ENCODE peak calls at places on chromosome 2, in five cellular contexts. Z is ascending aorta, E is H9, O is right cardiac atrium, S is aorta. X is an unnamed sample.

GRCh38 chr2:148527488-148528340 is 116.8 kb upstream of the EPC2 start:
- DNase-seq in Z (no peak), E (peak; percentile 17), O (no peak), S (no peak), X (no peak)

GRCh38 chr2:11303290-11304013 is 41.0 kb downstream of the ROCK2 start:
- DNase-seq in Z (no peak), E (no peak), O (no peak), S (no peak), X (no peak)

GRCh38 chr2:147679664-147680502 is 164.9 kb upstream of the ACVR2A start:
- DNase-seq in Z (no peak), E (no peak), O (no peak), S (no peak), X (no peak)

GRCh38 chr2:176035013-176035691 is 33.1 kb upstream of the LNPK start:
- DNase-seq in Z (no peak), E (no peak), O (no peak), S (no peak), X (no peak)

GRCh38 chr2:149037851-149038250 is 648 bp upstream of the LYPD6B start:
- DNase-seq in Z (no peak), E (peak; percentile 56), O (no peak), S (no peak), X (no peak)

GRCh38 chr2:164706522-164706921 is 85.2 kb upstream of the GRB14 start:
- DNase-seq in Z (no peak), E (no peak), O (no peak), S (no peak), X (no peak)

GRCh38 chr2:88133875-88134274 is 6.0 kb upstream of the FABP1 start:
- DNase-seq in Z (no peak), E (no peak), O (no peak), S (no peak), X (no peak)

GRCh38 chr2:15842771-15843666 is 97.3 kb upstream of the MYCN start:
- DNase-seq in Z (no peak), E (no peak), O (no peak), S (no peak), X (no peak)

GRCh38 chr2:64848363-64848762 is 140.8 kb upstream of the SLC1A4 start:
- DNase-seq in Z (no peak), E (no peak), O (no peak), S (no peak), X (no peak)

GRCh38 chr2:67917332-67918054 is 145.3 kb downstream of the C1D start:
- DNase-seq in Z (no peak), E (no peak), O (no peak), S (no peak), X (no peak)

GRCh38 chr2:220215785-220216184 is 588.4 kb downstream of the SLC4A3 start:
- DNase-seq in Z (no peak), E (no peak), O (no peak), S (no peak), X (no peak)

GRCh38 chr2:35973132-35973736 is 382.3 kb upstream of the CRIM1 start:
- DNase-seq in Z (no peak), E (no peak), O (no peak), S (no peak), X (peak; percentile 34)

GRCh38 chr2:224904390-224904789 is 137.9 kb downstream of the DOCK10 start:
- DNase-seq in Z (no peak), E (no peak), O (no peak), S (no peak), X (no peak)

GRCh38 chr2:158984554-158985207 is 16.2 kb downstream of the TANC1 start:
- DNase-seq in Z (no peak), E (no peak), O (peak; percentile 25), S (no peak), X (no peak)

GRCh38 chr2:171487803-171488259 is 34.4 kb upstream of the CYBRD1 start:
- DNase-seq in Z (no peak), E (no peak), O (no peak), S (no peak), X (no peak)

GRCh38 chr2:171702781-171703556 is 15.7 kb downstream of the DYNC1I2 start:
- DNase-seq in Z (no peak), E (no peak), O (no peak), S (no peak), X (no peak)

GRCh38 chr2:169141713-169142352 is 72.5 kb downstream of the DHRS9 start:
- DNase-seq in Z (peak; percentile 72), E (peak; percentile 75), O (peak; percentile 25), S (no peak), X (peak; percentile 44)

GRCh38 chr2:217262916-217263315 is 403.1 kb upstream of the TNP1 start:
- DNase-seq in Z (no peak), E (no peak), O (no peak), S (no peak), X (no peak)

GRCh38 chr2:61425605-61426155 is 45.2 kb downstream of the USP34 start:
- DNase-seq in Z (no peak), E (no peak), O (no peak), S (no peak), X (no peak)
- H3K4me1 ChIP-seq in Z (peaks cover 12% of the 10 kb centered on the region), E (peaks cover 6% of the 10 kb centered on the region), O (peaks cover 21% of the 10 kb centered on the region), S (peaks cover 5% of the 10 kb centered on the region), X (peaks cover 10% of the 10 kb centered on the region)

GRCh38 chr2:37797081-37797480 is 125.6 kb upstream of the CDC42EP3 start:
- DNase-seq in Z (no peak), E (no peak), O (no peak), S (no peak), X (no peak)
- H3K4me1 ChIP-seq in Z (peaks cover 19% of the 10 kb centered on the region), E (no peaks in the 10 kb centered on the region), O (peaks cover 3% of the 10 kb centered on the region), S (peaks cover 5% of the 10 kb centered on the region), X (no peaks in the 10 kb centered on the region)

DNA sequence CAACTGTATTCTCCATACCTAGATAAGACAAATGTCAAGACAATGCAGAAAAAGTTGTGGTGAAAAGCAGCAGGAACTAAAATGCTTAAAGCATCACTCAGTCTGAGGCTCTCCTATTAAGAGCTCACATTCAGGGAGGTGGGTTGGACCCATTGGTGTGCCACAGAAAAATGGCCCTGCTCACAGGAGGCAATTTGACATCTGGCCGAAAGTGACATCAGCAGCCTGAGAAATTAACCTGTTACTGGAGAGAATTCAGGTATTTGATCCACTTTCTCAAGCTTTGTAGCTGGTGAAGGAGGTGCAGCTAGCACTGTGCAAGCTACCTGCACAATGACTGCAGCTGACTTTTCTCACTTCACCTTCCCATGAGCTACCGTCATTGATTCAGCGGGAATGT is 86.0 kb downstream of the TMEM247 start:
- DNase-seq in Z (no peak), E (no peak), O (no peak), S (no peak), X (peak; percentile 72)
- H3K4me1 ChIP-seq in Z (peaks cover 65% of the 10 kb centered on the region), E (peaks cover 3% of the 10 kb centered on the region), O (peaks cover 30% of the 10 kb centered on the region), S (peaks cover 4% of the 10 kb centered on the region), X (peaks cover 92% of the 10 kb centered on the region)

GRCh38 chr2:106581755-106582430 is 94.7 kb downstream of the CD8B2 start:
- DNase-seq in Z (peak; percentile 80), E (peak; percentile 62), O (peak; percentile 60), S (peak; percentile 72), X (peak; percentile 75)

GRCh38 chr2:106582431-106583143 is 95.4 kb downstream of the CD8B2 start:
- DNase-seq in Z (peak; percentile 84), E (peak; percentile 72), O (peak; percentile 68), S (peak; percentile 79), X (peak; percentile 64)

GRCh38 chr2:106581276-106581675 is 94.1 kb downstream of the CD8B2 start:
- DNase-seq in Z (no peak), E (no peak), O (no peak), S (no peak), X (no peak)

GRCh38 chr2:106579750-106580197 is 92.6 kb downstream of the CD8B2 start:
- DNase-seq in Z (no peak), E (no peak), O (no peak), S (no peak), X (no peak)

DNA sequence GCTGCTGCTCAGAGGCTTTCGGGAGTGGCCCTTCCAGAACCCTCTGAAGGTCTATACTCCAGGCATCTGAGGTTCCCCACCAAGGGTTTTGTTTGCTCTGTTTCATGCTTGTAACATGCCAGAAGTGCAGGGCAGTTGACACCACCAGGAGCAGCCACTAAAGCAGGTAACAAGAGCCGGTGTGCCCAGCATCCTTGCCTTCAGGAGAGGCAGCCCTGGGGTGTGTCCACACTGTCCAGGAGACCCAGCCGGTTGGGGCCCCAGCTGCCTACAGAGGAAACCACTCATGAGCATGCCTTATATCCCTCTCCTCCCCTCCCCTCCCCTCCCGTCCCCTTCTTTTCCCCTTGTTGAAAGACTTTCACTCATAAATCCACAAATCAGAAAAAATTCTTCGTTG is 93.1 kb downstream of the CD8B2 start:
- DNase-seq in Z (no peak), E (no peak), O (no peak), S (no peak), X (no peak)
- H3K4me1 ChIP-seq in Z (peaks cover 17% of the 10 kb centered on the region), E (no peaks in the 10 kb centered on the region), O (no peaks in the 10 kb centered on the region), S (no peaks in the 10 kb centered on the region), X (no peaks in the 10 kb centered on the region)

X was measured in MM.1S.